ENCODE peak calls at places on chromosomes 16 and 17, in four cellular contexts. P is K562, I is SK-N-SH, A is GM12878. K is an unnamed sample.

GRCh38 chr17:78109489-78109761 is 19.1 kb downstream of the TMC6 start:
- DNase-seq in P (no peak), A (no peak), I (no peak), K (no peak)

GRCh38 chr17:4934173-4934979 is 2.3 kb downstream of the GP1BA start:
- DNase-seq in P (peak), I (peak), A (no peak), K (no peak)

GRCh38 chr17:59840329-59840907 is 52.3 kb downstream of the TUBD1 start:
- DNase-seq in A (no peak), P (no peak), I (no peak), K (no peak)

GRCh38 chr17:13509561-13509960 is 92.2 kb downstream of the HS3ST3A1 start:
- DNase-seq in I (no peak), P (no peak), A (no peak), K (no peak)

GRCh38 chr16:14015948-14016347 is 55.2 kb upstream of the MRTFB start:
- DNase-seq in A (no peak), P (no peak), I (no peak), K (peak)

GRCh38 chr16:70725912-70726828 is 40.3 kb upstream of the MTSS2 start:
- DNase-seq in A (no peak), P (peak), I (no peak), K (no peak)

GRCh38 chr17:34637548-34638525 is 58.5 kb downstream of the TMEM132E start:
- DNase-seq in I (peak), A (no peak), P (peak), K (peak)

GRCh38 chr16:85457366-85457765 is 155.8 kb upstream of the GSE1 start:
- DNase-seq in P (no peak), I (no peak), A (no peak), K (no peak)

GRCh38 chr16:75476817-75477216 is 12.3 kb upstream of the TMEM170A start:
- DNase-seq in P (no peak), I (no peak), A (no peak), K (no peak)
- H3K4me2 ChIP-seq in P (no peak), I (no peak), A (no peak), K (no peak)

GRCh38 chr16:3754304-3754703 is 37.0 kb upstream of the TRAP1 start:
- DNase-seq in A (no peak), P (no peak), I (no peak), K (no peak)
- TF ChIP-seq RCOR1 in A (no peak), P (no peak), I (no peak), K (no peak)

DNA sequence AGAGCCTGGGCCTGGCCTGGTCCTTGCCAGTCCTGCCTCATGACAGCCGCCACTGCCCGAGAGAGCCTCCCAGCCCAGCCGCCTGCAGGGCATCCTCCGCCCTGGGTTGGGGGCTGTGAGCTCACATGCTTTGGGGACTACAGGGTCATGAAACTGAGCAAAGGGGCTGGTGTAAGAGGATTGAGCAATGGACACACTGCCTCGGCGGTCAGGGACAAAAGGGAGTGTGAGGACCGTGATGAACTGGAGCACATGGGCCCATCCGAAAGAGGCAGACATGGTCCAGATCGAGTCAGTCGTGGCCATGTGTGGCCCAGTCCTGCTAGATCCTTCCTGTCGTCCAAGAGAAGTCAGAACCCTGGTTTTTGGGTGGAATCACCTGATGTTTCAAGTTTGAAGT is 52.3 kb downstream of the GSG1L start:
- DNase-seq in P (no peak), I (no peak), A (no peak), K (no peak)
- TF ChIP-seq EP300 in P (no peak), I (no peak), A (no peak), K (no peak)

DNA sequence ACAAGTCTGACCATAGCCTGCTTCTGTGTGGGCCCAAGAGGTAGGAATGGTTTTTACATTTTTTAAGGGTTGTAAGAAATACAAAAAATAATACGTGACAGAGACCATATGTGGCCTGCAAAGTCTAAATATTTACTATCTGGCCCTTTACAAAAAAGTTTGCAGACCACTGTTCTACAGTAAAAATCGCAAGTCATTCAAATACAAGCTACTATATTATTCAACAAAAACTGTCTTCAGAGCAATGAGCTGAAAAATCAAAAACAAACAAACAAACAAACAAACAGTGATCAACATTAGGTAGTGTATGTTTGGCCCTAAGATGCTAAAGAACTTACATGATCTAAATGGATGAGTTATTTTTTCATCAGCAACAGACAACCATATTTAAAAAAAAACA is 32.5 kb downstream of the IKZF3 start:
- DNase-seq in I (no peak), P (no peak), A (no peak), K (no peak)
- H3K4me2 ChIP-seq in I (no peak), P (no peak), A (no peak), K (no peak)